ENCODE peak calls at places on chromosomes 6 and 20, in eight cellular contexts. O is A549; M is substantia nigra; P is upper lobe of right lung; J is activated T-helper 9 cell treated with anti-CD3 and anti-CD28 coated beads, Interleukin-2, amount 50 U/mL, for 16 hours; N is hippocampal formation; L is brain microvascular endothelial cell; K is H7. T is an unnamed sample.
A peak's percentile ranks its signal among the peaks of the same experiment; 100 is the strongest.

GRCh38 chr20:3390759-3391500 is 16.5 kb downstream of the DNAAF9 start:
- DNase-seq in P (no peak), L (no peak), N (peak; percentile 52), K (no peak), O (no peak), M (no peak), J (no peak), T (no peak)

GRCh38 chr6:118012944-118013343 is 105.9 kb downstream of the SLC35F1 start:
- DNase-seq in N (peak; percentile 58), M (peak; percentile 41), J (no peak), K (no peak), O (no peak), P (no peak), L (no peak), T (no peak)

GRCh38 chr6:148857817-148858390 is 111.1 kb downstream of the UST start:
- DNase-seq in L (peak; percentile 24), N (no peak), M (no peak), P (no peak), J (no peak), O (no peak), K (no peak), T (no peak)

GRCh38 chr20:24027229-24027628 is 38.6 kb upstream of the GGTLC1 start:
- DNase-seq in K (no peak), L (peak; percentile 17), P (peak; percentile 75), O (no peak), N (no peak), J (peak; percentile 47), M (peak; percentile 15), T (no peak)

GRCh38 chr20:38113401-38114325 is 51.4 kb downstream of the TGM2 start:
- DNase-seq in M (no peak), K (peak; percentile 76), O (no peak), J (no peak), N (no peak), P (no peak), L (peak; percentile 55), T (peak; percentile 86)

GRCh38 chr6:12047792-12048432 is 35.8 kb downstream of the HIVEP1 start:
- DNase-seq in P (no peak), M (no peak), N (no peak), O (no peak), L (no peak), J (no peak), K (no peak), T (no peak)

GRCh38 chr6:156508923-156509322 is 268.3 kb upstream of the ARID1B start:
- DNase-seq in M (no peak), N (no peak), J (no peak), K (no peak), P (no peak), L (no peak), O (no peak), T (no peak)

GRCh38 chr20:19260412-19261090 is 48.1 kb downstream of the SLC24A3 start:
- DNase-seq in J (no peak), P (no peak), O (no peak), M (no peak), N (no peak), L (peak; percentile 6), K (no peak), T (no peak)

GRCh38 chr6:17863971-17864754 is 123.3 kb downstream of the KIF13A start:
- DNase-seq in N (peak; percentile 56), O (peak; percentile 15), L (peak; percentile 77), J (no peak), P (no peak), K (no peak), M (peak; percentile 37), T (no peak)

GRCh38 chr6:42758756-42759430 is 13.0 kb upstream of the TBCC start:
- DNase-seq in L (no peak), O (no peak), P (no peak), N (no peak), J (no peak), M (no peak), K (no peak), T (no peak)

GRCh38 chr6:117401799-117402198 is 23.9 kb downstream of the ROS1 start:
- DNase-seq in L (no peak), O (no peak), N (no peak), J (no peak), P (no peak), K (no peak), M (no peak), T (no peak)

GRCh38 chr6:586553-586952 is 70.3 kb downstream of the HUS1B start:
- DNase-seq in P (no peak), L (no peak), M (no peak), K (no peak), J (no peak), N (no peak), O (no peak), T (no peak)

GRCh38 chr6:119484598-119484997 is 135.0 kb upstream of the MAN1A1 start:
- DNase-seq in O (no peak), N (no peak), J (no peak), L (peak; percentile 75), M (no peak), K (no peak), P (no peak), T (peak; percentile 44)

GRCh38 chr6:5422321-5422915 is 161.1 kb downstream of the FARS2 start:
- DNase-seq in M (peak; percentile 2), L (peak; percentile 47), N (no peak), O (no peak), P (no peak), K (peak; percentile 13), J (no peak), T (peak; percentile 19)

GRCh38 chr6:27143474-27144026 is 104.0 kb upstream of the PRSS16 start:
- DNase-seq in O (no peak), M (no peak), N (no peak), L (no peak), K (no peak), J (no peak), P (no peak), T (no peak)

GRCh38 chr6:123091091-123091895 is 95.3 kb downstream of the CLVS2 start:
- DNase-seq in K (no peak), J (no peak), P (no peak), N (no peak), O (peak; percentile 3), L (peak; percentile 76), M (no peak), T (peak; percentile 23)

GRCh38 chr6:148085651-148086321 is 256.9 kb upstream of the SASH1 start:
- DNase-seq in K (no peak), P (no peak), O (no peak), M (no peak), J (no peak), N (peak; percentile 15), L (no peak), T (no peak)